ENCODE peak calls at places on chromosomes 13 and 19, in seven cellular contexts. X is stomach, W is IMR-90, P is transverse colon, E is breast epithelium, A is ovary, T is H1. Q is an unnamed sample.
A peak's percentile ranks its signal among the peaks of the same experiment; 100 is the strongest.

GRCh38 chr19:42471554-42472249 is 29.0 kb upstream of the CXCL17 start:
- DNase-seq in X (peak; percentile 46), W (peak; percentile 5), P (peak; percentile 38), E (peak; percentile 68), A (no peak), T (no peak), Q (no peak)

GRCh38 chr19:11578342-11579142 is 1.1 kb upstream of the ACP5 start:
- DNase-seq in X (peak; percentile 67), W (no peak), P (peak; percentile 61), E (peak; percentile 32), A (peak; percentile 64), T (peak; percentile 73), Q (peak; percentile 75)

GRCh38 chr13:27043013-27043412 is 128.6 kb downstream of the USP12 start:
- DNase-seq in X (peak; percentile 54), W (peak; percentile 98), P (no peak), E (peak; percentile 31), A (no peak), T (peak; percentile 19), Q (no peak)

GRCh38 chr13:106418556-106418955 is 116.9 kb downstream of the EFNB2 start:
- DNase-seq in X (no peak), W (peak; percentile 74), P (no peak), E (no peak), A (no peak), T (no peak), Q (no peak)

GRCh38 chr19:50025794-50026549 is at the start of gene ZNF473:
- DNase-seq in X (peak; percentile 95), W (peak; percentile 94), P (peak; percentile 96), E (peak; percentile 94), A (peak; percentile 95), T (peak; percentile 90), Q (peak; percentile 98)

GRCh38 chr19:38303517-38304351 is at the start of gene C19orf33:
- DNase-seq in X (peak; percentile 88), W (no peak), P (peak; percentile 93), E (peak; percentile 56), A (no peak), T (peak; percentile 69), Q (peak; percentile 92)

GRCh38 chr13:99749627-99750026 is 221.9 kb downstream of the ZIC5 start:
- DNase-seq in X (no peak), W (no peak), P (no peak), E (no peak), A (no peak), T (no peak), Q (no peak)

GRCh38 chr19:44303976-44304568 is 753 bp downstream of the ZNF235 start:
- DNase-seq in X (no peak), W (peak; percentile 3), P (peak; percentile 12), E (no peak), A (peak; percentile 21), T (no peak), Q (no peak)

GRCh38 chr19:5891938-5892771 is 11.4 kb downstream of the NDUFA11 start:
- DNase-seq in X (peak; percentile 33), W (peak; percentile 35), P (peak; percentile 58), E (no peak), A (no peak), T (peak; percentile 70), Q (no peak)
- TF ChIP-seq POLR2A in X (no peak), W (no peak), P (no peak), E (no peak), A (no peak), T (peak; percentile 56), Q (no peak)

GRCh38 chr13:92135509-92135908 is 737.1 kb downstream of the GPC5 start:
- DNase-seq in X (no peak), W (no peak), P (no peak), E (no peak), A (no peak), T (no peak), Q (no peak)

GRCh38 chr13:92137519-92137918 is 739.1 kb downstream of the GPC5 start:
- DNase-seq in X (no peak), W (no peak), P (no peak), E (no peak), A (no peak), T (no peak), Q (no peak)

DNA sequence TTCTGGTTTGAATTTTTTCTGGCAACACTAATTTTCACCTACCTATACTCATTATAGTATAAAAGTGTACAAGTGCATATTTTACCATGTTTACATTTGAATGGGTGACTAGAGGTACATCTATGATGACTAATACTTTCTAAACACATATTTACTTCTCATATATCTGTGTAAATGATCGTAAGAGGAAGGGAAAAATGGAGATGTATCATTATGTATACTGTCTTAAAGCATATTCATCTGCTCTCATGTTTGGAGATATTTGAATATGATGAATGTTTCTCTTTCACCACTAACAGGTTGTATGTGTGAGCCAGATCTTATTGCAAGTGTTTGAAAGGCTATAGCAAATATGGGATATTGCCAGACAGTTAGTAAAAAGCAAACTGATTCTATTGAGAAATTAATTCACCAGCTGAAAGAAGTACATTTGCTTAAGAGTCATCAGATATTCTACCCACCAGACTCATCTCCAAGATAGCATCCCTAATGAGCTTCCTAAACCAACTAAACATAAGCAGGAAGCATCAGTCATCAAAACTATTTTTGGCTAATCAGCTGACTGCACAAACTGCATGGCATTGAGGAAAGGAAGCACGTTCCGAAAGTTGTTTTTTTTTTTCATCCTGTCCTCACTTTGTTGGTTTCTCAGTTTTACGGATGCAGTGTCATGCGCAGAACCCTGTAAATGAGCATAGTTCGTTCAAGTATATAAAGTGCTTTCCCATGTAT is 738.2 kb downstream of the GPC5 start:
- DNase-seq in X (no peak), W (no peak), P (no peak), E (no peak), A (no peak), T (no peak), Q (no peak)
- H3K4me1 ChIP-seq in X (no peaks in the 10 kb centered on the region), W (no peaks in the 10 kb centered on the region), P (no peaks in the 10 kb centered on the region), E (no peaks in the 10 kb centered on the region), A (no peaks in the 10 kb centered on the region), T (no peaks in the 10 kb centered on the region), Q (no peaks in the 10 kb centered on the region)

GRCh38 chr19:47035495-47036232 is 12.8 kb downstream of the TMEM160 start:
- DNase-seq in X (peak; percentile 93), W (peak; percentile 73), P (peak; percentile 95), E (peak; percentile 85), A (peak; percentile 87), T (peak; percentile 100), Q (peak; percentile 90)
- TF ChIP-seq POLR2A in X (no peak), W (no peak), P (peak; percentile 75), E (no peak), A (no peak), T (no peak), Q (no peak)

GRCh38 chr13:74092711-74093110 is 41.5 kb downstream of the KLF12 start:
- DNase-seq in X (no peak), W (no peak), P (no peak), E (no peak), A (no peak), T (no peak), Q (no peak)
- H3K4me1 ChIP-seq in X (peaks cover 14% of the 10 kb centered on the region), W (peaks cover 4% of the 10 kb centered on the region), P (no peaks in the 10 kb centered on the region), E (no peaks in the 10 kb centered on the region), A (peaks cover 5% of the 10 kb centered on the region), T (no peaks in the 10 kb centered on the region), Q (no peaks in the 10 kb centered on the region)

GRCh38 chr13:109803822-109804221 is 17.4 kb upstream of the IRS2 start:
- DNase-seq in X (peak; percentile 51), W (no peak), P (no peak), E (no peak), A (no peak), T (no peak), Q (no peak)
- TF ChIP-seq POLR2A in X (no peak), W (no peak), P (no peak), E (no peak), A (no peak), T (no peak), Q (no peak)

GRCh38 chr19:19721896-19722295 is 11.0 kb downstream of the ZNF14 start:
- DNase-seq in X (no peak), W (no peak), P (no peak), E (no peak), A (no peak), T (no peak), Q (no peak)

DNA sequence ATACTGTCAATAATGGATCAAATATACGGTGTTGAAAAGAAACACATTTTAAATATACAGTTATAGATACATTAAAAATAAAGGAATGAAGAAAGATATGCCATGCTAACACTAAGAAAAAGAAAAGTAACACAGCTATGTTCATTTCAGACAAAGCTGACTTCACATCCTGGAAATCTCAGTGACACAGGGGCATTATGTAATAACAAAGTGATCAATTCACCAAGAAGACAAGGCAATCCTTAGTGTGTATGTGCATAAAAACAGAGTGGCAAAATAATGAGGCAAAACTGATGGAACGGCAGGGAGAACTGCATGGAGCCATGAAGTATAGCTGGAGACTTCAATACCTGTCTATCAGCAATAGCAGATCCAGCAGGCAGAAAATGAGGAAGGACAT is 13.1 kb downstream of the ZNF14 start:
- DNase-seq in X (no peak), W (no peak), P (no peak), E (no peak), A (no peak), T (no peak), Q (no peak)
- H3K4me1 ChIP-seq in X (no peaks in the 10 kb centered on the region), W (no peaks in the 10 kb centered on the region), P (no peaks in the 10 kb centered on the region), E (no peaks in the 10 kb centered on the region), A (no peaks in the 10 kb centered on the region), T (no peaks in the 10 kb centered on the region), Q (no peaks in the 10 kb centered on the region)

DNA sequence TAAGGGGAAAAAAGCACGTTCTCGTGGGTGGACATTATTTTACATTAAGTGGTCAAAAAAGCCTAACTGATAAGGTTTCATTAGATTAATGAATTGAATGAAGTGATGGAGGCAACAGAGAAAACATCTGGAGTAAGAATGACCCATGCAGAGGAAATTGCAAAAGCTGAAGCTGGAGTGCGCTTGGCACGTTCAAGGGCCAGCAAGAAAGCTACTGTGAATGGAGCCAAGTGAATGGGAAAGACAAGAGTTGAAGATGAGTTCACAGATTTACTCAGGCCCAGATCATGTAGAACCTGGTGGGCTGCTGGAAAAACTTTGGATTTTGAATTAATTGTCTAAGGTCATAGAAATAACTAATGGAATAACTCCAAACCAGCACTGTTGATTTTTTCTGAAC is 777.9 kb downstream of the DACH1 start:
- DNase-seq in X (no peak), W (no peak), P (no peak), E (no peak), A (no peak), T (no peak), Q (no peak)
- TF ChIP-seq POLR2A in X (no peak), W (no peak), P (no peak), E (no peak), A (no peak), T (no peak), Q (no peak)

DNA sequence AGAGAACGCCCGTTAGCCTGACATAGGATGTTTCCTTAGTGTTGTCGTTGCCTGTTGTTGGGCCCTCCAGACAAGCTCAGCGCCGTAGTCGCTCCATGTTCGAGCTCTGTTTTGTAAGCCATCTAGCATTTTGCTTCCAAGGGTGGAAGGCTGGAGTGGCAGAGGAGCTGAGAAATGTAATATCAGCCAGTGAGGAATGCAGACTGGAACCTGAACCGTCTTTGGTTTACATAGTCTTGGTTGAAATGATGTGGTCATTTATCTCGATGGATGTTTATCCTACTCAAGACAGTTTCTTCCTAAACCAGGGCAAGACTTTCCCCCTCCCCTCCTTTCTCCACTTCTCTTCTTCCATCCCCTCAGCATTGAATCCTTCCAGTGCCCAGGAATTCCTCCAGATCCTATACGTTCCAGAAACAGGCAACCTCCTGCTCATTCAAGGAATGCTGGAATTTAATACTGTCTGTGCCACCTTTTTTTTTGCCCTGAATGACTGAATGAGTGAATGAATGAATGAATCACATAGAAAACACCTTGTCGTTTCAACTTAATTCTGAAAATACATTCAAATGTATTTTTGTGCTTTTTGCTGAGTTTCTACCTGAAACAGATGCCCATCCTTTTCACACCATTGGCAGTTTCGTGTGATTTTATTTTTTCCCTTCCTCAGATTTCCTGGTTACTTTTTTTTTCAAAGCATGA is 109.5 kb upstream of the MBNL2 start:
- DNase-seq in X (no peak), W (peak; percentile 37), P (no peak), E (no peak), A (no peak), T (no peak), Q (no peak)
- H3K4me1 ChIP-seq in X (peaks cover 90% of the 10 kb centered on the region), W (peaks cover 34% of the 10 kb centered on the region), P (peaks cover 18% of the 10 kb centered on the region), E (no peaks in the 10 kb centered on the region), A (peaks cover 37% of the 10 kb centered on the region), T (no peaks in the 10 kb centered on the region), Q (no peaks in the 10 kb centered on the region)